ENCODE peak calls at places on chromosomes 13 and 19, in six cellular contexts. One of them, this sample, is unnamed.

GRCh38 chr19:3544742-3545668 is 6.0 kb downstream of the TEKTIP1 start:
- DNase-seq in MM.1S: peak; percentile 58
- DNase-seq in SK-N-SH: peak; percentile 94
- DNase-seq in OCI-LY7: peak; percentile 58
- DNase-seq in MCF 10A: peak; percentile 77
- DNase-seq in retinal pigment epithelial cell: no peak
- DNase-seq in this sample: peak; percentile 49

GRCh38 chr19:46946090-46946489 is 73.5 kb upstream of the NPAS1 start:
- DNase-seq in MM.1S: no peak
- DNase-seq in SK-N-SH: no peak
- DNase-seq in OCI-LY7: no peak
- DNase-seq in MCF 10A: no peak
- DNase-seq in retinal pigment epithelial cell: no peak
- DNase-seq in this sample: no peak

GRCh38 chr19:49567722-49568454 is 12.5 kb downstream of the NOSIP start:
- DNase-seq in MM.1S: no peak
- DNase-seq in SK-N-SH: no peak
- DNase-seq in OCI-LY7: no peak
- DNase-seq in MCF 10A: no peak
- DNase-seq in retinal pigment epithelial cell: no peak
- DNase-seq in this sample: no peak

GRCh38 chr19:47190167-47190727 is 40.8 kb downstream of the BBC3 start:
- DNase-seq in MM.1S: no peak
- DNase-seq in SK-N-SH: peak; percentile 46
- DNase-seq in OCI-LY7: no peak
- DNase-seq in MCF 10A: peak; percentile 43
- DNase-seq in retinal pigment epithelial cell: peak; percentile 95
- DNase-seq in this sample: peak; percentile 47

GRCh38 chr19:952680-953500 is 27.1 kb downstream of the ARID3A start:
- DNase-seq in MM.1S: no peak
- DNase-seq in SK-N-SH: no peak
- DNase-seq in OCI-LY7: peak; percentile 24
- DNase-seq in MCF 10A: no peak
- DNase-seq in retinal pigment epithelial cell: no peak
- DNase-seq in this sample: no peak

GRCh38 chr19:4730740-4731171 is 7.1 kb upstream of the DPP9 start:
- DNase-seq in MM.1S: peak; percentile 29
- DNase-seq in SK-N-SH: peak; percentile 66
- DNase-seq in OCI-LY7: peak; percentile 45
- DNase-seq in MCF 10A: peak; percentile 39
- DNase-seq in retinal pigment epithelial cell: no peak
- DNase-seq in this sample: no peak

GRCh38 chr19:49845433-49845832 is 5.5 kb upstream of the PTOV1 start:
- DNase-seq in MM.1S: no peak
- DNase-seq in SK-N-SH: no peak
- DNase-seq in OCI-LY7: no peak
- DNase-seq in MCF 10A: no peak
- DNase-seq in retinal pigment epithelial cell: no peak
- DNase-seq in this sample: no peak

GRCh38 chr19:16477311-16477710 is 5.5 kb upstream of the EPS15L1 start:
- DNase-seq in MM.1S: no peak
- DNase-seq in SK-N-SH: no peak
- DNase-seq in OCI-LY7: no peak
- DNase-seq in MCF 10A: no peak
- DNase-seq in retinal pigment epithelial cell: no peak
- DNase-seq in this sample: no peak

GRCh38 chr19:13846533-13847032 is 30.4 kb upstream of the NANOS3 start:
- DNase-seq in MM.1S: peak; percentile 91
- DNase-seq in SK-N-SH: peak; percentile 89
- DNase-seq in OCI-LY7: peak; percentile 80
- DNase-seq in MCF 10A: peak; percentile 86
- DNase-seq in retinal pigment epithelial cell: peak; percentile 95
- DNase-seq in this sample: peak; percentile 76

GRCh38 chr13:104949840-104950805 is 1585.3 kb downstream of the EFNB2 start:
- DNase-seq in MM.1S: no peak
- DNase-seq in SK-N-SH: no peak
- DNase-seq in OCI-LY7: no peak
- DNase-seq in MCF 10A: no peak
- DNase-seq in retinal pigment epithelial cell: no peak
- DNase-seq in this sample: no peak

GRCh38 chr13:60990032-60990733 is 425.5 kb downstream of the PCDH20 start:
- DNase-seq in MM.1S: no peak
- DNase-seq in SK-N-SH: no peak
- DNase-seq in OCI-LY7: peak; percentile 1
- DNase-seq in MCF 10A: peak; percentile 42
- DNase-seq in retinal pigment epithelial cell: no peak
- DNase-seq in this sample: no peak

GRCh38 chr13:26831336-26831908 is 70.8 kb upstream of the GPR12 start:
- DNase-seq in MM.1S: no peak
- DNase-seq in SK-N-SH: peak; percentile 80
- DNase-seq in OCI-LY7: no peak
- DNase-seq in MCF 10A: no peak
- DNase-seq in retinal pigment epithelial cell: no peak
- DNase-seq in this sample: no peak

GRCh38 chr13:32381539-32381938 is 46.4 kb downstream of the N4BP2L1 start:
- DNase-seq in MM.1S: no peak
- DNase-seq in SK-N-SH: peak; percentile 9
- DNase-seq in OCI-LY7: no peak
- DNase-seq in MCF 10A: peak; percentile 17
- DNase-seq in retinal pigment epithelial cell: no peak
- DNase-seq in this sample: no peak

GRCh38 chr19:44051654-44052402 is at the start of gene ZNF223:
- DNase-seq in MM.1S: no peak
- DNase-seq in SK-N-SH: peak; percentile 93
- DNase-seq in OCI-LY7: no peak
- DNase-seq in MCF 10A: peak; percentile 71
- DNase-seq in retinal pigment epithelial cell: peak; percentile 75
- DNase-seq in this sample: peak; percentile 82

GRCh38 chr13:28297341-28297740 is 159.0 kb downstream of the PAN3 start:
- DNase-seq in MM.1S: no peak
- DNase-seq in SK-N-SH: no peak
- DNase-seq in OCI-LY7: no peak
- DNase-seq in MCF 10A: no peak
- DNase-seq in retinal pigment epithelial cell: no peak
- DNase-seq in this sample: no peak

GRCh38 chr19:54518844-54519243 is 16.2 kb downstream of the LAIR2 start:
- DNase-seq in MM.1S: no peak
- DNase-seq in SK-N-SH: no peak
- DNase-seq in OCI-LY7: no peak
- DNase-seq in MCF 10A: no peak
- DNase-seq in retinal pigment epithelial cell: no peak
- DNase-seq in this sample: no peak

GRCh38 chr19:18736415-18737336 is 53.2 kb downstream of the CRTC1 start:
- DNase-seq in MM.1S: no peak
- DNase-seq in SK-N-SH: peak; percentile 81
- DNase-seq in OCI-LY7: no peak
- DNase-seq in MCF 10A: no peak
- DNase-seq in retinal pigment epithelial cell: peak; percentile 21
- DNase-seq in this sample: no peak

GRCh38 chr19:13281567-13282291 is 131.5 kb downstream of the IER2 start:
- DNase-seq in MM.1S: no peak
- DNase-seq in SK-N-SH: no peak
- DNase-seq in OCI-LY7: no peak
- DNase-seq in MCF 10A: no peak
- DNase-seq in retinal pigment epithelial cell: no peak
- DNase-seq in this sample: no peak

GRCh38 chr13:33176526-33176925 is 109.0 kb downstream of the STARD13 start:
- DNase-seq in MM.1S: no peak
- DNase-seq in SK-N-SH: no peak
- DNase-seq in OCI-LY7: no peak
- DNase-seq in MCF 10A: no peak
- DNase-seq in retinal pigment epithelial cell: no peak
- DNase-seq in this sample: no peak

GRCh38 chr19:35986664-35987570 is 8.1 kb upstream of the SDHAF1 start:
- DNase-seq in MM.1S: no peak
- DNase-seq in SK-N-SH: peak; percentile 90
- DNase-seq in OCI-LY7: peak; percentile 39
- DNase-seq in MCF 10A: no peak
- DNase-seq in retinal pigment epithelial cell: no peak
- DNase-seq in this sample: no peak
- TF ChIP-seq CTCF in MM.1S: no peak
- TF ChIP-seq CTCF in SK-N-SH: no peak
- TF ChIP-seq CTCF in OCI-LY7: no peak
- TF ChIP-seq CTCF in MCF 10A: no peak
- TF ChIP-seq CTCF in retinal pigment epithelial cell: no peak
- TF ChIP-seq CTCF in this sample: no peak

GRCh38 chr19:6464070-6464873 is at the start of gene CRB3:
- DNase-seq in MM.1S: peak; percentile 74
- DNase-seq in SK-N-SH: no peak
- DNase-seq in OCI-LY7: no peak
- DNase-seq in MCF 10A: peak; percentile 80
- DNase-seq in retinal pigment epithelial cell: no peak
- DNase-seq in this sample: peak; percentile 78

GRCh38 chr19:6467384-6467783 is 3.3 kb downstream of the CRB3 start:
- DNase-seq in MM.1S: no peak
- DNase-seq in SK-N-SH: no peak
- DNase-seq in OCI-LY7: no peak
- DNase-seq in MCF 10A: no peak
- DNase-seq in retinal pigment epithelial cell: no peak
- DNase-seq in this sample: no peak

GRCh38 chr19:6465006-6465405 is 935 bp downstream of the CRB3 start:
- DNase-seq in MM.1S: no peak
- DNase-seq in SK-N-SH: no peak
- DNase-seq in OCI-LY7: no peak
- DNase-seq in MCF 10A: no peak
- DNase-seq in retinal pigment epithelial cell: no peak
- DNase-seq in this sample: no peak

GRCh38 chr19:6466526-6467248 is 2.6 kb downstream of the CRB3 start:
- DNase-seq in MM.1S: no peak
- DNase-seq in SK-N-SH: no peak
- DNase-seq in OCI-LY7: no peak
- DNase-seq in MCF 10A: no peak
- DNase-seq in retinal pigment epithelial cell: no peak
- DNase-seq in this sample: no peak

GRCh38 chr19:6465663-6466062 is 1.6 kb downstream of the CRB3 start:
- DNase-seq in MM.1S: no peak
- DNase-seq in SK-N-SH: no peak
- DNase-seq in OCI-LY7: no peak
- DNase-seq in MCF 10A: no peak
- DNase-seq in retinal pigment epithelial cell: no peak
- DNase-seq in this sample: no peak
- TF ChIP-seq CTCF in MM.1S: no peak
- TF ChIP-seq CTCF in SK-N-SH: no peak
- TF ChIP-seq CTCF in OCI-LY7: no peak
- TF ChIP-seq CTCF in MCF 10A: no peak
- TF ChIP-seq CTCF in retinal pigment epithelial cell: no peak
- TF ChIP-seq CTCF in this sample: no peak

DNA sequence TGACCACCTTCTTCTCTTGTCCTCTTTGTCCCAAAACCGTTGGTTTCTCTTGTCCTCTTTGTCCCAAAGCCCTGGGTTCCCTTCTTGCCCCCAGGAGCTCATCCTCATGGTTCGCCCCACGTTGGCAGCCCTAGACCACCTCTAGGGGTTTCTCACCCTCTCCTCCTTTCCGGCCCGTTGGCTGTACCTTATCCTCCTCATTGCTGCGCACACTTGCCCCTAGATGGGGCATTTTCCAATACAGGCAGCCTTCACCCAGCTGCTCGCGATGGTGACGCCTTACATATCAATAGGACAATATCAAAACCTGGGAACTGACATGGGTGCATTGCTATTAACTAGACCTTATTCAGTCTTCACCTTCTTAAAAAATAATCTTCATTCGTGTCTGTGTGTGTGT is 86.5 kb downstream of the IPO5 start:
- DNase-seq in MM.1S: no peak
- DNase-seq in SK-N-SH: no peak
- DNase-seq in OCI-LY7: no peak
- DNase-seq in MCF 10A: no peak
- DNase-seq in retinal pigment epithelial cell: no peak
- DNase-seq in this sample: no peak
- TF ChIP-seq CTCF in MM.1S: no peak
- TF ChIP-seq CTCF in SK-N-SH: no peak
- TF ChIP-seq CTCF in OCI-LY7: no peak
- TF ChIP-seq CTCF in MCF 10A: no peak
- TF ChIP-seq CTCF in retinal pigment epithelial cell: no peak
- TF ChIP-seq CTCF in this sample: no peak

GRCh38 chr13:85864963-85865530 is 65.8 kb upstream of the SLITRK6 start:
- DNase-seq in MM.1S: peak; percentile 43
- DNase-seq in SK-N-SH: peak; percentile 22
- DNase-seq in OCI-LY7: peak; percentile 10
- DNase-seq in MCF 10A: peak; percentile 49
- DNase-seq in retinal pigment epithelial cell: peak; percentile 4
- DNase-seq in this sample: no peak
- TF ChIP-seq CTCF in MM.1S: peak; percentile 44
- TF ChIP-seq CTCF in SK-N-SH: peak; percentile 71
- TF ChIP-seq CTCF in OCI-LY7: peak; percentile 65
- TF ChIP-seq CTCF in MCF 10A: peak; percentile 32
- TF ChIP-seq CTCF in retinal pigment epithelial cell: peak; percentile 71
- TF ChIP-seq CTCF in this sample: peak; percentile 16

GRCh38 chr19:30001794-30002193 is 59.8 kb downstream of the URI1 start:
- DNase-seq in MM.1S: no peak
- DNase-seq in SK-N-SH: no peak
- DNase-seq in OCI-LY7: peak; percentile 6
- DNase-seq in MCF 10A: peak; percentile 1
- DNase-seq in retinal pigment epithelial cell: no peak
- DNase-seq in this sample: no peak
- TF ChIP-seq CTCF in MM.1S: no peak
- TF ChIP-seq CTCF in SK-N-SH: no peak
- TF ChIP-seq CTCF in OCI-LY7: peak; percentile 51
- TF ChIP-seq CTCF in MCF 10A: no peak
- TF ChIP-seq CTCF in retinal pigment epithelial cell: peak; percentile 50
- TF ChIP-seq CTCF in this sample: no peak

GRCh38 chr19:55676384-55676783 is 1.4 kb downstream of the EPN1 start:
- DNase-seq in MM.1S: no peak
- DNase-seq in SK-N-SH: no peak
- DNase-seq in OCI-LY7: peak; percentile 34
- DNase-seq in MCF 10A: no peak
- DNase-seq in retinal pigment epithelial cell: no peak
- DNase-seq in this sample: no peak
- TF ChIP-seq CTCF in MM.1S: no peak
- TF ChIP-seq CTCF in SK-N-SH: peak; percentile 29
- TF ChIP-seq CTCF in OCI-LY7: peak; percentile 66
- TF ChIP-seq CTCF in MCF 10A: no peak
- TF ChIP-seq CTCF in retinal pigment epithelial cell: no peak
- TF ChIP-seq CTCF in this sample: no peak

DNA sequence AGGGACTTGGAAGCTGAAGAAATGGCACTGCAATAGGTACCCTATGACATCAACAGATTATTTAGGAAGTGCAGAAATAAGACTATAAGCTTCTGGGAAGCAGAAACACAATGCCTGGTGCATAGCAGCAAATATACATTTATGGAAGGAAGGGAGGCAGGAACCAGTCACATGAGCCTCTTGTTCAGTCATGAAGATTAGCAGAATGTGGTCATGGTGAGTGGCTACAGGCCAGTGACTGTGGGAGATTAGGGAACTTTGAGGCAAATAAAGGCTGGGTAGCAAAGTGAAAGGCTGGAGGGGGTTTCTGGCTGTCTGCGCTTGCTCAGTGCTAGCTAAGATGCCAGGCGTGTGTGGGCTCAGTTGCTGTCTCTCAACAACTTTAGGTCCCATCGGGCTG is 96.3 kb downstream of the EPSTI1 start:
- DNase-seq in MM.1S: no peak
- DNase-seq in SK-N-SH: no peak
- DNase-seq in OCI-LY7: no peak
- DNase-seq in MCF 10A: no peak
- DNase-seq in retinal pigment epithelial cell: peak; percentile 79
- DNase-seq in this sample: no peak
- TF ChIP-seq CTCF in MM.1S: no peak
- TF ChIP-seq CTCF in SK-N-SH: no peak
- TF ChIP-seq CTCF in OCI-LY7: no peak
- TF ChIP-seq CTCF in MCF 10A: no peak
- TF ChIP-seq CTCF in retinal pigment epithelial cell: no peak
- TF ChIP-seq CTCF in this sample: no peak